ENCODE peak calls at places on chromosomes 2 and 18, in four cellular contexts. L is A549, H is choroid plexus epithelial cell, E is tibial artery. T is an unnamed sample.

GRCh38 chr2:137764638-137765037 is 199.6 kb upstream of the HNMT start:
- DNase-seq in L (no peak), H (no peak), E (no peak), T (no peak)

GRCh38 chr18:61741881-61742280 is 150.9 kb downstream of the RNF152 start:
- DNase-seq in L (no peak), H (no peak), E (no peak), T (no peak)

GRCh38 chr2:166384774-166385173 is 9.0 kb upstream of the SCN9A start:
- DNase-seq in L (no peak), H (peak; percentile 55), E (no peak), T (peak; percentile 33)

GRCh38 chr2:47339745-47340541 is 63.0 kb upstream of the MSH2 start:
- DNase-seq in L (no peak), H (peak; percentile 70), E (no peak), T (peak; percentile 100)

GRCh38 chr2:179768765-179769164 is 92.6 kb downstream of the ZNF385B start:
- DNase-seq in L (no peak), H (no peak), E (no peak), T (no peak)

GRCh38 chr18:8662574-8663255 is 42.6 kb upstream of the MTCL1 start:
- DNase-seq in L (no peak), H (no peak), E (no peak), T (no peak)

GRCh38 chr2:164554487-164554886 is 66.8 kb downstream of the GRB14 start:
- DNase-seq in L (no peak), H (peak; percentile 34), E (no peak), T (no peak)

GRCh38 chr2:239003933-239004636 is 156.2 kb downstream of the TWIST2 start:
- DNase-seq in L (no peak), H (no peak), E (no peak), T (no peak)

GRCh38 chr2:47119001-47119400 is 36.1 kb downstream of the STPG4 start:
- DNase-seq in L (no peak), H (peak; percentile 42), E (no peak), T (peak; percentile 64)

GRCh38 chr18:62963522-62963921 is 248.2 kb downstream of the PHLPP1 start:
- DNase-seq in L (no peak), H (no peak), E (no peak), T (no peak)

GRCh38 chr2:42752299-42752698 is 11.6 kb downstream of the OXER1 start:
- DNase-seq in L (no peak), H (no peak), E (peak; percentile 46), T (peak; percentile 22)

GRCh38 chr2:149329470-149330126 is 789 bp upstream of the LYPD6 start:
- DNase-seq in L (peak; percentile 51), H (peak; percentile 15), E (peak; percentile 36), T (peak; percentile 54)

GRCh38 chr2:223945755-223946154 is 620 bp upstream of the WDFY1 start:
- DNase-seq in L (no peak), H (no peak), E (no peak), T (no peak)
- H3K4me3 ChIP-seq in L (no peak overlapping the region), H (no peak overlapping the region), E (peak overlapping the region; percentile 100), T (no peak overlapping the region)

GRCh38 chr18:11305507-11305906 is 156.1 kb upstream of the PIEZO2 start:
- DNase-seq in L (no peak), H (no peak), E (no peak), T (no peak)
- TF ChIP-seq CTCF in L (no peak), H (no peak), E (no peak), T (no peak)

DNA sequence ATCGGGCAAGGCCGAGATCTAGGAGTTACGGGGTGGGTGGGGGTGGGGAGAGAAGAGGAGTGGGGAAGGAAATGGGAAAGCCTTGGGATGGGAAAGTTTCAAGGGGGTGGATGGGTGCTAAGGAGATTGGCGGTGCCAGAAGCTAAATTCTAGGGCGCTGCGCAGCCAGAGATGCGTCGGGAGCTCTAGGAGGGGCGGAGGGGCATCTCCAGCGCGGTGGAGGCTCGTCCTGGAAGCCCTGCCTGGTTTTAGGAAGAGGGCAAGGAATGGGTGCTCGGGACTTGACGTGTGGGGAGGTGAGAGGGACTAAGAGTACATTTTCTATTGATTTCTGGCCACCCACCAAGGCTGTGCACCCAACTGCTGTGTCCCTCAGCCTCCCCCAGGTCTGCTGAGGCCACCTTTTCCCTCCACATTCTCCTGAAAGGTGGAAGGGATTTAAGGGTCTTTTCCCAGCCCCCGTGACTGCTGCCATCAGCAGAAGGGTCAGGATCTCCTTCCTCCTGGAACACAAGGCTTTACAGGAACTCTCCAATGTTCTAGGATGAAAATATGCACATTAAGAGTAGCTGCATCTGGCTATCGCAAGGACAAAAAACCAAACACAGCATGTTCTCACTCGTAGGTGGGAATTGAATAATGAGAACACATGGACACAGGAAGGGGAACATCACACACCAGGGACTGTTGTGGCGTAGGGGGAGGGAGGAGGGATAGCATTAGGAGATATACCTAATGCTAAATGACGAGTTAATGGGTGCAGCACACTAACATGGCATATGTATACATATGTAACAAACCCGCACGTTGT is 1.4 kb downstream of the C2orf72 start:
- DNase-seq in L (no peak), H (no peak), E (no peak), T (no peak)
- H3K4me3 ChIP-seq in L (peak overlapping the region; percentile 57), H (no peak overlapping the region), E (no peak overlapping the region), T (no peak overlapping the region)

DNA sequence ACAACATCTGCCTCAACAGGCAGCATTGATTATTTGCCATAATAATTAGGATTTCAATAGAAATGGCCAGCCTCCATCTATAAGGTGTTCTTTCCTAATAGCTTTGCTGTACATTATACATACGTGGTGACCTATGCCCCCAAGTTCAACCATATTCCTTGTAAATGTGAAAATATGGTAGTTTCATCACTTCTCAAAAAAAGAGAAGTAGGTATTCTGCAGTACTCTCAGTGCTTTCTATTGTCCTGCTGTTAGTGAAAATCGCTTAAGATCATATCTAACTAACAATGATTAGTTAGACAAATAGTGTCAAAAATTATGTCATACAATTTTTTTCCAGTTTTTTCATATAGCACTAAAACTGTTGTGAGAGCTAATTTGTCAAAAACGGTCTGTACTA is 79.6 kb downstream of the SLC4A10 start:
- DNase-seq in L (no peak), H (no peak), E (no peak), T (no peak)
- TF ChIP-seq CTCF in L (no peak), H (no peak), E (no peak), T (no peak)

DNA sequence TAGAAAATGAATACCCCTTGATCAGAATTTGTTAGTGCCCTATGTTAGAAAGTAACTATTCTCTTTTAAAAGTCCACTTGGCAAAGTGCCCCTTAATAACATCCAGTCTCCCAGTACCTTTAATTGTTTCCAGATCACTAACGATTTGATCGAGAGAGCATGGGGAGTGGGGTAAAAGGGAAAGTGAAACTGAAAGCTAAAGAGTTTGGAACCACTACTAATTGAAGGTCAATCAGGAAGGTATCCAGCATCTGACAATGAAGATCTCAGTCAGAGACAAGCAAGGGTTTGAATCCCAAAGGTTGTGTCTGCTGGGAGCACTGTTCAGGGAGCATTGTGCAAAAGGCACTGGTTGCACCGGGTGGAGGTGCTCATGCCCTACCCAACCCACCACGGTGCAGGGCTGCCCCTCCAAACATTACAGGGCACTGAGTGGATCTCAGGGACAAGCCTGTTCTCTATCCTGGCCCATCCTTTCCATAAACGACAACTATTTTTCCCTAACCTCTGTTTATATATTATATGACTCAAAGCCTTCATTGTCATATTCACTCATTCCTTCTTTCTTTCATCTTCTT is 14.6 kb upstream of the RIT2 start:
- DNase-seq in L (no peak), H (peak; percentile 25), E (no peak), T (no peak)
- H3K4me3 ChIP-seq in L (no peak overlapping the region), H (peak overlapping the region; percentile 46), E (no peak overlapping the region), T (no peak overlapping the region)

GRCh38 chr18:3607309-3608098 is 157.5 kb downstream of the TGIF1 start:
- DNase-seq in L (no peak), H (no peak), E (no peak), T (no peak)

GRCh38 chr18:3610188-3610708 is 160.3 kb downstream of the TGIF1 start:
- DNase-seq in L (no peak), H (no peak), E (no peak), T (no peak)

GRCh38 chr18:3605562-3606443 is 155.8 kb downstream of the TGIF1 start:
- DNase-seq in L (no peak), H (peak; percentile 67), E (no peak), T (peak; percentile 36)

GRCh38 chr18:3610818-3611217 is 160.8 kb downstream of the TGIF1 start:
- DNase-seq in L (no peak), H (no peak), E (no peak), T (peak; percentile 48)

GRCh38 chr18:3608488-3608887 is 158.5 kb downstream of the TGIF1 start:
- DNase-seq in L (no peak), H (no peak), E (no peak), T (no peak)
- TF ChIP-seq CTCF in L (no peak), H (no peak), E (no peak), T (no peak)

GRCh38 chr2:2104331-2104730 is 226.7 kb downstream of the MYT1L start:
- DNase-seq in L (no peak), H (no peak), E (no peak), T (no peak)
- H3K4me3 ChIP-seq in L (no peak overlapping the region), H (no peak overlapping the region), E (no peak overlapping the region), T (no peak overlapping the region)

DNA sequence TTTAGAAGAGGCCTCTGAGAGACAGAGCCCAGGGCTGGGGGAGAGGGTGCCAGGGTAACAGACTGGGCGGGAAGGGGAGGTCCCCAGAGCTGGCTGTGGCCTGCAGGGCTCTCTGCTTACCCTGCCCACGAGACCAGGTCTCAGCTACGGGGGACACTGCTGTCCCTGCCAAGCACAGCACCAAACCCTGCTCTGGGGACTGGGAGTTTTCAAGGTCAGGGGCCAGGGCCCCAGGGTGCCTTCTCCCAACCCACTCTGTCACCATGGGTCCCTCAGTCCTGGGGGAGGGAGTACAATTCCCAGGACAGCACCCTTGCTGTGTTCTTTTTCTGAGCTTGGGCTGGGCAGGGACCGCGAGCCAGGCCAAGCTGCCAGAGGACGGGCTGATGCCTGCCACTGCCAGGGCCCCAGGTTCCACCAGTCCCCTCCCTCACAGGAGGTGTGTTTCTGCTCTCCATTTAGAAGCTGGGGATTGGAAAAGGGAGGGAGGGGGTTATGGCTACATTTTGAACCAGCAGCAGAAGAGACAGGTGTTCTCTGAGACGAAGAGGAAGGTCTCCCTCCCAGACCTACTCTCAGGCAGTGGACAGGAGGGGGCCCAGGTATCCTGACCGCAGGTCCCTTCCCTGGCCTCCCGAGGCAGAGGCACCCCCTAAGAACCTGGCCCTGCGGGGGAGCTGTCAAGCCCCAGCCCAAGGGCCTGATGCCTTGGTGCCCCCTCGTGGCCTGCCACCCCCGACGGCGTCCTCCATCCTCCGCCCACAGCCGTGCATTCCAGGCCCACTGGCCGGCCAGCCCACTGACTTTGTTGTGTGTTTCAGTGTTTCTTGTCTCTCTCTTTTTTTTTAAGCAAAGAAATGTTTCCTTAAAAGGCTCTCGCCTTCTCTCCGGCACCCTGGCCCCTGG is 80.4 kb downstream of the TNS1 start:
- DNase-seq in L (no peak), H (peak; percentile 49), E (peak; percentile 72), T (no peak)
- TF ChIP-seq CTCF in L (peak; percentile 7), H (peak; percentile 32), E (no peak), T (peak; percentile 23)